ENCODE peak calls at places on chromosomes 5 and 9, in six cellular contexts. One of them, this sample, is unnamed.

GRCh38 chr5:174338204-174339010 is 292.9 kb downstream of the NSG2 start:
- DNase-seq in aorta: no peak
- DNase-seq in A549: no peak
- DNase-seq in ACHN: no peak
- DNase-seq in cardiac muscle cell: peak; percentile 29
- DNase-seq in GM12865: no peak
- DNase-seq in this sample: peak; percentile 50

GRCh38 chr9:70484232-70485130 is 70.0 kb upstream of the KLF9 start:
- DNase-seq in aorta: no peak
- DNase-seq in A549: peak; percentile 73
- DNase-seq in ACHN: peak; percentile 59
- DNase-seq in cardiac muscle cell: peak; percentile 93
- DNase-seq in GM12865: peak; percentile 41
- DNase-seq in this sample: peak; percentile 67

GRCh38 chr5:33312631-33313030 is 128.1 kb upstream of the TARS1 start:
- DNase-seq in aorta: no peak
- DNase-seq in A549: no peak
- DNase-seq in ACHN: no peak
- DNase-seq in cardiac muscle cell: no peak
- DNase-seq in GM12865: no peak
- DNase-seq in this sample: no peak

GRCh38 chr9:16726718-16727451 is 143.6 kb downstream of the BNC2 start:
- DNase-seq in aorta: peak; percentile 93
- DNase-seq in A549: peak; percentile 84
- DNase-seq in ACHN: peak; percentile 77
- DNase-seq in cardiac muscle cell: peak; percentile 97
- DNase-seq in GM12865: no peak
- DNase-seq in this sample: peak; percentile 93

GRCh38 chr9:3285365-3286161 is 240.2 kb downstream of the RFX3 start:
- DNase-seq in aorta: no peak
- DNase-seq in A549: no peak
- DNase-seq in ACHN: no peak
- DNase-seq in cardiac muscle cell: peak; percentile 33
- DNase-seq in GM12865: no peak
- DNase-seq in this sample: peak; percentile 22

GRCh38 chr5:175682664-175683063 is 24.8 kb downstream of the HRH2 start:
- DNase-seq in aorta: peak; percentile 33
- DNase-seq in A549: no peak
- DNase-seq in ACHN: no peak
- DNase-seq in cardiac muscle cell: no peak
- DNase-seq in GM12865: no peak
- DNase-seq in this sample: no peak

GRCh38 chr5:113202904-113203716 is 226.5 kb downstream of the DCP2 start:
- DNase-seq in aorta: no peak
- DNase-seq in A549: peak; percentile 16
- DNase-seq in ACHN: no peak
- DNase-seq in cardiac muscle cell: peak; percentile 84
- DNase-seq in GM12865: no peak
- DNase-seq in this sample: peak; percentile 55

GRCh38 chr9:128819716-128820664 is 1.7 kb downstream of the ENDOG start:
- DNase-seq in aorta: no peak
- DNase-seq in A549: no peak
- DNase-seq in ACHN: no peak
- DNase-seq in cardiac muscle cell: peak; percentile 81
- DNase-seq in GM12865: no peak
- DNase-seq in this sample: peak; percentile 40

GRCh38 chr5:68960961-68961360 is 132.9 kb upstream of the SLC30A5 start:
- DNase-seq in aorta: no peak
- DNase-seq in A549: no peak
- DNase-seq in ACHN: no peak
- DNase-seq in cardiac muscle cell: no peak
- DNase-seq in GM12865: no peak
- DNase-seq in this sample: no peak

GRCh38 chr5:110784901-110785300 is 46.1 kb downstream of the SLC25A46 start:
- DNase-seq in aorta: no peak
- DNase-seq in A549: no peak
- DNase-seq in ACHN: no peak
- DNase-seq in cardiac muscle cell: no peak
- DNase-seq in GM12865: no peak
- DNase-seq in this sample: no peak

GRCh38 chr5:119411935-119412623 is 40.2 kb upstream of the HSD17B4 start:
- DNase-seq in aorta: peak; percentile 78
- DNase-seq in A549: peak; percentile 78
- DNase-seq in ACHN: peak; percentile 68
- DNase-seq in cardiac muscle cell: peak; percentile 85
- DNase-seq in GM12865: peak; percentile 82
- DNase-seq in this sample: peak; percentile 89

GRCh38 chr5:147617191-147617606 is 107.3 kb upstream of the DPYSL3 start:
- DNase-seq in aorta: no peak
- DNase-seq in A549: no peak
- DNase-seq in ACHN: no peak
- DNase-seq in cardiac muscle cell: peak; percentile 54
- DNase-seq in GM12865: no peak
- DNase-seq in this sample: no peak

This sample was measured in left kidney.